ENCODE peak calls at places on chromosomes 13 and 19, in four cellular contexts. S, U, P and W are unnamed samples.

GRCh38 chr13:30744686-30745085 is 9.3 kb downstream of the ALOX5AP start:
- DNase-seq in U (no peak), P (no peak), S (no peak), W (no peak)

GRCh38 chr13:31968473-31968872 is 63.1 kb upstream of the FRY start:
- DNase-seq in U (no peak), S (peak), P (peak), W (peak)

GRCh38 chr19:41264581-41265375 is 606 bp downstream of the HNRNPUL1 start:
- DNase-seq in P (peak), S (peak), U (peak), W (peak)

GRCh38 chr13:99774644-99775043 is 196.9 kb downstream of the ZIC5 start:
- DNase-seq in P (no peak), U (no peak), S (no peak), W (no peak)

GRCh38 chr13:99657848-99658265 is 156.6 kb downstream of the TM9SF2 start:
- DNase-seq in U (peak), P (peak), S (peak), W (peak)

GRCh38 chr19:39083599-39083982 is 577 bp upstream of the ACP7 start:
- DNase-seq in P (no peak), S (no peak), U (no peak), W (no peak)

GRCh38 chr13:101454767-101455166 is 2.3 kb downstream of the ITGBL1 start:
- DNase-seq in U (no peak), S (no peak), P (peak), W (no peak)

GRCh38 chr19:14073232-14073924 is 792 bp downstream of the MISP3 start:
- DNase-seq in P (peak), S (peak), U (peak), W (peak)

GRCh38 chr19:17211547-17212446 is 3.4 kb upstream of the USE1 start:
- DNase-seq in P (no peak), U (no peak), S (no peak), W (peak)

GRCh38 chr19:31676271-31677004 is 327.2 kb upstream of the TSHZ3 start:
- DNase-seq in P (peak), U (no peak), S (no peak), W (peak)

GRCh38 chr19:28898279-28898678 is 314.7 kb downstream of the UQCRFS1 start:
- DNase-seq in P (no peak), U (no peak), S (no peak), W (no peak)

GRCh38 chr13:69204620-69205019 is 903.0 kb upstream of the ATXN8OS start:
- DNase-seq in P (no peak), U (no peak), S (no peak), W (no peak)

GRCh38 chr19:12995596-12996541 is 594 bp downstream of the NFIX start:
- DNase-seq in U (no peak), P (peak), S (no peak), W (peak)

GRCh38 chr13:93522486-93522885 is 295.9 kb downstream of the GPC6 start:
- DNase-seq in P (peak), U (no peak), S (no peak), W (no peak)

GRCh38 chr13:114231886-114232285 is 2.8 kb upstream of the CDC16 start:
- DNase-seq in U (no peak), P (no peak), S (no peak), W (no peak)

GRCh38 chr19:12794196-12794921 is 3.1 kb downstream of the JUNB start:
- DNase-seq in U (no peak), S (peak), P (peak), W (no peak)

GRCh38 chr13:112899618-112900600 is 69.1 kb upstream of the MCF2L start:
- DNase-seq in P (no peak), S (no peak), U (no peak), W (no peak)

GRCh38 chr19:7679771-7680605 is 645 bp upstream of the TRAPPC5 start:
- DNase-seq in U (no peak), S (no peak), P (no peak), W (no peak)

GRCh38 chr19:18304194-18304495 is 18.7 kb downstream of the LSM4 start:
- DNase-seq in U (no peak), S (no peak), P (no peak), W (no peak)

GRCh38 chr19:38142176-38143035 is 81.6 kb downstream of the DPF1 start:
- DNase-seq in P (peak), S (peak), U (peak), W (peak)

GRCh38 chr13:27712421-27712820 is 79.9 kb upstream of the GSX1 start:
- DNase-seq in P (peak), U (no peak), S (peak), W (peak)
- TF ChIP-seq CTCF in P (peak), U (no peak), S (peak), W (peak)

DNA sequence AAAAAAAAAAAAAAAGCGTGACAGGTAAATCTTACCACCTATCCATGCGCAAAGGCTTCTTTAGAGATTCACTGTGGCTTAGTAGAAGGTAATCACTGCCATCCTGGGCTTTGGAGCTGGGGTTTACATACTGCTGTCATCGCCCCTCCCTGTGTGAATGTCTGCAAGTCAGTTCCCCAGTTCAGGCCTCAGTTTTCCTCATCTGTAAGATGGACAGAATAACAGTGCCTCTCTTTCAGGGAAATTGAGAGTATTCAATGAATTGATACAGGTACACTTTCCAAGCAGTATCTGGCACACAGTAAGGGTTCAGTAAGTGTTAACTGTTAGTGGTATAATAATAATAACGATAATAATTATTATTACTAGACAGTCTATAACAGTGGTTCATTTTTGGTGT is 2.2 kb downstream of the RELB start:
- DNase-seq in U (no peak), P (no peak), S (no peak), W (no peak)
- H3K4me3 ChIP-seq in U (no peak), P (no peak), S (no peak), W (no peak)

GRCh38 chr19:19404879-19405860 is at the start of gene GATAD2A:
- DNase-seq in S (peak), P (peak), U (peak), W (peak)

GRCh38 chr19:19407640-19407933 is 2.1 kb downstream of the GATAD2A start:
- DNase-seq in U (no peak), S (no peak), P (no peak), W (no peak)

GRCh38 chr19:19405919-19406877 is 723 bp downstream of the GATAD2A start:
- DNase-seq in S (peak), P (peak), U (peak), W (peak)

GRCh38 chr19:19409235-19410030 is 4.0 kb downstream of the GATAD2A start:
- DNase-seq in U (no peak), S (no peak), P (no peak), W (no peak)

GRCh38 chr19:19406878-19407639 is 1.6 kb downstream of the GATAD2A start:
- DNase-seq in S (peak), P (peak), U (peak), W (peak)
- TF ChIP-seq CTCF in S (peak), P (peak), U (peak), W (peak)

GRCh38 chr19:46856062-46857022 is 4.5 kb upstream of the ARHGAP35 start:
- DNase-seq in U (peak), S (peak), P (peak), W (peak)
- H3K4me3 ChIP-seq in U (peak), S (peak), P (no peak), W (peak)